ENCODE peak calls at places on chromosomes 11 and 22, in five cellular contexts. M, E, T, G and F are unnamed samples.

GRCh38 chr11:128548655-128549255 is 38.6 kb downstream of the ETS1 start:
- DNase-seq in M (no peak), E (no peak), T (no peak), G (no peak), F (no peak)

GRCh38 chr22:37525073-37525745 is 6.0 kb upstream of the CARD10 start:
- DNase-seq in M (no peak), E (peak), T (no peak), G (peak), F (peak)

GRCh38 chr11:87301785-87302540 is 264.2 kb downstream of the TMEM135 start:
- DNase-seq in M (no peak), E (no peak), T (no peak), G (no peak), F (no peak)

GRCh38 chr11:127106938-127107337 is 106.4 kb upstream of the KIRREL3 start:
- DNase-seq in M (no peak), E (no peak), T (no peak), G (no peak), F (no peak)

GRCh38 chr11:16293204-16293681 is 63.1 kb downstream of the SOX6 start:
- DNase-seq in M (no peak), E (peak), T (no peak), G (no peak), F (no peak)

GRCh38 chr11:68658661-68659060 is 25.7 kb upstream of the GAL start:
- DNase-seq in M (no peak), E (peak), T (no peak), G (no peak), F (no peak)

GRCh38 chr22:36009085-36009484 is 19.5 kb downstream of the RBFOX2 start:
- DNase-seq in M (no peak), E (peak), T (no peak), G (no peak), F (no peak)

GRCh38 chr11:5891216-5891800 is 1.7 kb upstream of the OR52E5 start:
- DNase-seq in M (no peak), E (no peak), T (no peak), G (peak), F (no peak)

GRCh38 chr22:23896523-23897186 is 2.5 kb downstream of the MIF start:
- DNase-seq in M (no peak), E (no peak), T (no peak), G (no peak), F (no peak)

GRCh38 chr22:18031670-18032454 is 7.5 kb upstream of the MICAL3 start:
- DNase-seq in M (no peak), E (peak), T (no peak), G (peak), F (peak)